ENCODE peak calls at places on chromosomes 7 and 10, in eight cellular contexts. A, V, J, M, C, F, R and Q are unnamed samples.

GRCh38 chr7:3399858-3400257 is 98.8 kb downstream of the SDK1 start:
- DNase-seq in J (no peak), C (no peak), M (no peak), F (no peak), V (no peak), R (peak; percentile 12), A (no peak), Q (no peak)

GRCh38 chr7:26291699-26292538 is at the start of gene SNX10:
- DNase-seq in A (no peak), J (no peak), V (peak; percentile 94), M (no peak), R (peak; percentile 78), F (peak; percentile 79), C (no peak), Q (no peak)

GRCh38 chr10:94042001-94042813 is 48.5 kb downstream of the PLCE1 start:
- DNase-seq in R (no peak), C (peak; percentile 7), V (no peak), J (no peak), A (no peak), M (peak; percentile 81), F (no peak), Q (no peak)

GRCh38 chr7:25707733-25708132 is 444.3 kb upstream of the NFE2L3 start:
- DNase-seq in V (no peak), R (no peak), J (no peak), F (peak; percentile 51), A (no peak), C (no peak), M (no peak), Q (no peak)

GRCh38 chr7:55523366-55523765 is 48.9 kb downstream of the VOPP1 start:
- DNase-seq in M (peak; percentile 42), A (no peak), J (no peak), R (no peak), V (no peak), F (no peak), C (no peak), Q (no peak)

GRCh38 chr7:475425-475728 is 44.3 kb downstream of the PDGFA start:
- DNase-seq in V (peak; percentile 51), F (peak; percentile 28), C (no peak), R (no peak), J (no peak), A (no peak), M (no peak), Q (no peak)

GRCh38 chr7:30920584-30921539 is 9.2 kb downstream of the AQP1 start:
- DNase-seq in A (peak; percentile 63), C (no peak), J (no peak), V (peak; percentile 76), F (peak; percentile 83), R (peak; percentile 79), M (peak; percentile 33), Q (peak; percentile 69)

GRCh38 chr10:103397191-103397825 is 882 bp downstream of the PDCD11 start:
- DNase-seq in J (no peak), R (no peak), V (no peak), A (no peak), C (no peak), M (no peak), F (no peak), Q (no peak)

GRCh38 chr10:61845196-61845949 is 56.1 kb upstream of the ARID5B start:
- DNase-seq in A (no peak), V (no peak), C (no peak), R (no peak), M (no peak), F (no peak), J (no peak), Q (no peak)

GRCh38 chr7:20299145-20299544 is 31.6 kb upstream of the ITGB8 start:
- DNase-seq in J (no peak), V (no peak), A (no peak), F (no peak), M (no peak), C (no peak), R (no peak), Q (no peak)

GRCh38 chr10:79434816-79435215 is 10.6 kb downstream of the ZCCHC24 start:
- DNase-seq in A (no peak), M (peak; percentile 44), R (no peak), J (no peak), V (no peak), F (peak; percentile 78), C (no peak), Q (no peak)

GRCh38 chr10:60757422-60757895 is 20.8 kb upstream of the CDK1 start:
- DNase-seq in M (peak; percentile 56), V (no peak), C (no peak), J (no peak), F (no peak), A (no peak), R (peak; percentile 2), Q (no peak)

GRCh38 chr10:44418637-44419036 is 33.7 kb upstream of the CXCL12 start:
- DNase-seq in R (no peak), C (no peak), V (no peak), A (peak; percentile 56), J (no peak), F (no peak), M (no peak), Q (peak; percentile 45)

GRCh38 chr7:129433823-129434171 is 435 bp upstream of the STRIP2 start:
- DNase-seq in A (no peak), M (no peak), F (no peak), C (no peak), J (no peak), R (no peak), V (peak; percentile 79), Q (no peak)

GRCh38 chr7:76303829-76304505 is 1.5 kb downstream of the HSPB1 start:
- DNase-seq in J (peak; percentile 61), C (no peak), A (no peak), F (peak; percentile 49), R (no peak), M (no peak), V (peak; percentile 42), Q (no peak)

GRCh38 chr7:158454631-158455030 is 133.0 kb downstream of the PTPRN2 start:
- DNase-seq in R (no peak), J (no peak), M (no peak), C (no peak), A (no peak), F (no peak), V (no peak), Q (no peak)

GRCh38 chr10:79391231-79392019 is 44.2 kb downstream of the PPIF start:
- DNase-seq in F (no peak), A (peak; percentile 68), C (no peak), M (no peak), J (no peak), V (peak; percentile 61), R (no peak), Q (peak; percentile 62)

GRCh38 chr10:126598009-126598408 is 72.5 kb downstream of the C10orf90 start:
- DNase-seq in F (peak; percentile 46), M (peak; percentile 18), V (no peak), C (no peak), R (peak; percentile 48), J (no peak), A (no peak), Q (no peak)

GRCh38 chr10:3042589-3042988 is 24.8 kb upstream of the PFKP start:
- DNase-seq in J (no peak), V (no peak), C (no peak), A (no peak), R (no peak), F (no peak), M (no peak), Q (no peak)

GRCh38 chr7:21367081-21367480 is 60.8 kb upstream of the SP4 start:
- DNase-seq in C (no peak), F (no peak), M (no peak), V (no peak), R (no peak), J (no peak), A (no peak), Q (no peak)

GRCh38 chr7:139099181-139099947 is 10.2 kb downstream of the ZC3HAV1 start:
- DNase-seq in V (no peak), A (no peak), C (no peak), M (no peak), J (no peak), F (no peak), R (no peak), Q (no peak)

GRCh38 chr10:96122824-96123223 is 7.3 kb upstream of the ZNF518A start:
- DNase-seq in A (no peak), F (no peak), V (no peak), R (no peak), M (no peak), C (no peak), J (no peak), Q (no peak)

GRCh38 chr10:96124230-96125141 is 5.6 kb upstream of the ZNF518A start:
- DNase-seq in J (no peak), V (peak; percentile 67), F (no peak), M (peak; percentile 16), C (no peak), R (peak; percentile 61), A (no peak), Q (no peak)

GRCh38 chr10:96130326-96130758 is 245 bp downstream of the ZNF518A start:
- DNase-seq in V (peak; percentile 93), F (peak; percentile 86), A (peak; percentile 60), C (no peak), M (no peak), R (peak; percentile 89), J (peak; percentile 4), Q (peak; percentile 76)

GRCh38 chr10:96129387-96130325 is at the start of gene ZNF518A:
- DNase-seq in R (peak; percentile 96), J (peak; percentile 77), A (peak; percentile 91), M (peak; percentile 92), V (peak; percentile 95), C (peak; percentile 82), F (peak; percentile 97), Q (peak; percentile 94)

GRCh38 chr10:96125142-96125515 is 5.0 kb upstream of the ZNF518A start:
- DNase-seq in J (no peak), F (no peak), R (no peak), M (no peak), A (no peak), C (no peak), V (no peak), Q (no peak)
- H3K4me1 ChIP-seq in J (peaks cover 3% of the 10 kb centered on the region), F (no peaks in the 10 kb centered on the region), R (peaks cover 11% of the 10 kb centered on the region), M (peaks cover 19% of the 10 kb centered on the region), A (no peaks in the 10 kb centered on the region), C (peaks cover 2% of the 10 kb centered on the region), V (no peaks in the 10 kb centered on the region), Q (no peaks in the 10 kb centered on the region)

GRCh38 chr7:101743995-101744360 is 73.4 kb upstream of the CUX1 start:
- DNase-seq in A (no peak), F (no peak), M (no peak), V (no peak), J (no peak), R (peak; percentile 49), C (no peak), Q (no peak)
- H3K4me1 ChIP-seq in A (no peaks in the 10 kb centered on the region), F (no peaks in the 10 kb centered on the region), M (peaks cover 14% of the 10 kb centered on the region), V (no peaks in the 10 kb centered on the region), J (no peaks in the 10 kb centered on the region), R (peaks cover 10% of the 10 kb centered on the region), C (peaks cover 67% of the 10 kb centered on the region), Q (no peaks in the 10 kb centered on the region)

GRCh38 chr7:137879357-137880158 is 32.8 kb upstream of the DGKI start:
- DNase-seq in M (no peak), A (no peak), F (no peak), C (no peak), V (no peak), J (no peak), R (no peak), Q (no peak)
- H3K4me1 ChIP-seq in M (peaks cover 57% of the 10 kb centered on the region), A (no peaks in the 10 kb centered on the region), F (peaks cover 8% of the 10 kb centered on the region), C (peaks cover 5% of the 10 kb centered on the region), V (no peaks in the 10 kb centered on the region), J (peaks cover 57% of the 10 kb centered on the region), R (peaks cover 21% of the 10 kb centered on the region), Q (peaks cover 10% of the 10 kb centered on the region)

DNA sequence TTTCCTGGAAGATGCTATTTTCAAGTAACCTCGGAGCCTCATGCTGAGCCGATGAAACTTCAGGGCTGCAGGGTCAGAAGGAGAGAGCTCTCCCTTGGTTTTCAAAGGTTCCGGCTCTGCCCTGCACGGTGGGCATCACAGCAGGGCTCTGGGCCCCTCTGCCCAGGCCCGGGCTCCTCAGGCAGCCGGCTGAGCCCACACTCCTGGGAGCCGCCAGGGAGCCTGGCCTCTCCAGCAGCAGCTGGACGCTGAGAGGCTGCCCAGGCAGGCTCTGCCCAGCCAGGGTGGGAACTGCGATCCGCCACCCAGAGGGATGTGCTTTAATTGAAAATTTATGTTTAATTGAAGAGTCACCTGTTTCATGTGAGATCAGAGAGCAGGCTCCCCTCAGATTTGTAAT is 97.5 kb upstream of the MGMT start:
- DNase-seq in C (no peak), M (no peak), J (no peak), V (no peak), A (no peak), R (no peak), F (no peak), Q (no peak)
- H3K4me1 ChIP-seq in C (no peaks in the 10 kb centered on the region), M (no peaks in the 10 kb centered on the region), J (no peaks in the 10 kb centered on the region), V (no peaks in the 10 kb centered on the region), A (no peaks in the 10 kb centered on the region), R (no peaks in the 10 kb centered on the region), F (no peaks in the 10 kb centered on the region), Q (no peaks in the 10 kb centered on the region)